ENCODE peak calls at places on chromosome 7, in four cellular contexts. One of them, this sample, is unnamed.

GRCh38 chr7:158101821-158102450 is 485.7 kb downstream of the PTPRN2 start:
- DNase-seq in astrocyte: no peak
- DNase-seq in CD4-positive, CD25-positive, alpha-beta regulatory T cell: no peak
- DNase-seq in Caco-2: peak; percentile 18
- DNase-seq in this sample: no peak

GRCh38 chr7:84613411-84613810 is 418.8 kb upstream of the SEMA3A start:
- DNase-seq in CD4-positive, CD25-positive, alpha-beta regulatory T cell: no peak
- DNase-seq in Caco-2: no peak
- DNase-seq in astrocyte: no peak
- DNase-seq in this sample: no peak

GRCh38 chr7:86559096-86559495 is 84.6 kb upstream of the GRM3 start:
- DNase-seq in Caco-2: no peak
- DNase-seq in CD4-positive, CD25-positive, alpha-beta regulatory T cell: no peak
- DNase-seq in astrocyte: no peak
- DNase-seq in this sample: no peak

GRCh38 chr7:7962851-7963250 is 5.7 kb upstream of the GLCCI1 start:
- DNase-seq in Caco-2: no peak
- DNase-seq in astrocyte: peak; percentile 35
- DNase-seq in CD4-positive, CD25-positive, alpha-beta regulatory T cell: no peak
- DNase-seq in this sample: peak; percentile 53

GRCh38 chr7:134787064-134787463 is 7.6 kb downstream of the CALD1 start:
- DNase-seq in Caco-2: no peak
- DNase-seq in CD4-positive, CD25-positive, alpha-beta regulatory T cell: no peak
- DNase-seq in astrocyte: no peak
- DNase-seq in this sample: peak; percentile 33

GRCh38 chr7:142909921-142910521 is 23.5 kb downstream of the TRPV5 start:
- DNase-seq in CD4-positive, CD25-positive, alpha-beta regulatory T cell: no peak
- DNase-seq in astrocyte: peak; percentile 17
- DNase-seq in Caco-2: no peak
- DNase-seq in this sample: no peak

GRCh38 chr7:48742046-48742445 is 182.3 kb upstream of the CDC14C start:
- DNase-seq in CD4-positive, CD25-positive, alpha-beta regulatory T cell: no peak
- DNase-seq in Caco-2: no peak
- DNase-seq in astrocyte: no peak
- DNase-seq in this sample: no peak

GRCh38 chr7:32890010-32890552 is 1.5 kb downstream of the KBTBD2 start:
- DNase-seq in astrocyte: peak; percentile 21
- DNase-seq in CD4-positive, CD25-positive, alpha-beta regulatory T cell: no peak
- DNase-seq in Caco-2: peak; percentile 54
- DNase-seq in this sample: peak; percentile 72

GRCh38 chr7:28847176-28847575 is 111.0 kb downstream of the TRIL start:
- DNase-seq in CD4-positive, CD25-positive, alpha-beta regulatory T cell: no peak
- DNase-seq in astrocyte: no peak
- DNase-seq in Caco-2: no peak
- DNase-seq in this sample: no peak

GRCh38 chr7:73918926-73919693 is 58.2 kb downstream of the TMEM270 start:
- DNase-seq in CD4-positive, CD25-positive, alpha-beta regulatory T cell: no peak
- DNase-seq in astrocyte: no peak
- DNase-seq in Caco-2: no peak
- DNase-seq in this sample: no peak

GRCh38 chr7:132412435-132412834 is 163.8 kb downstream of the PLXNA4 start:
- DNase-seq in astrocyte: no peak
- DNase-seq in Caco-2: no peak
- DNase-seq in CD4-positive, CD25-positive, alpha-beta regulatory T cell: no peak
- DNase-seq in this sample: no peak

GRCh38 chr7:138957217-138957616 is 24.0 kb downstream of the KIAA1549 start:
- DNase-seq in Caco-2: no peak
- DNase-seq in CD4-positive, CD25-positive, alpha-beta regulatory T cell: no peak
- DNase-seq in astrocyte: no peak
- DNase-seq in this sample: no peak

GRCh38 chr7:1893451-1893850 is 223.4 kb downstream of the ELFN1 start:
- DNase-seq in CD4-positive, CD25-positive, alpha-beta regulatory T cell: no peak
- DNase-seq in astrocyte: no peak
- DNase-seq in Caco-2: no peak
- DNase-seq in this sample: no peak

GRCh38 chr7:93836111-93836510 is 54.4 kb downstream of the TFPI2 start:
- DNase-seq in astrocyte: no peak
- DNase-seq in CD4-positive, CD25-positive, alpha-beta regulatory T cell: no peak
- DNase-seq in Caco-2: no peak
- DNase-seq in this sample: peak; percentile 81

GRCh38 chr7:24981544-24981951 is 1.6 kb upstream of the OSBPL3 start:
- DNase-seq in Caco-2: peak; percentile 70
- DNase-seq in astrocyte: peak; percentile 70
- DNase-seq in CD4-positive, CD25-positive, alpha-beta regulatory T cell: peak; percentile 29
- DNase-seq in this sample: peak; percentile 78

GRCh38 chr7:98879198-98879988 is 1.1 kb downstream of the TRRAP start:
- DNase-seq in Caco-2: no peak
- DNase-seq in CD4-positive, CD25-positive, alpha-beta regulatory T cell: peak; percentile 56
- DNase-seq in astrocyte: no peak
- DNase-seq in this sample: peak; percentile 27

GRCh38 chr7:112951070-112951469 is 135.6 kb downstream of the GPR85 start:
- DNase-seq in astrocyte: no peak
- DNase-seq in CD4-positive, CD25-positive, alpha-beta regulatory T cell: no peak
- DNase-seq in Caco-2: no peak
- DNase-seq in this sample: no peak

GRCh38 chr7:28975987-28976386 is 17.9 kb upstream of the TRIL start:
- DNase-seq in astrocyte: no peak
- DNase-seq in Caco-2: no peak
- DNase-seq in CD4-positive, CD25-positive, alpha-beta regulatory T cell: no peak
- DNase-seq in this sample: no peak

GRCh38 chr7:150515752-150516151 is 1.1 kb downstream of the GIMAP7 start:
- DNase-seq in Caco-2: no peak
- DNase-seq in astrocyte: no peak
- DNase-seq in CD4-positive, CD25-positive, alpha-beta regulatory T cell: no peak
- DNase-seq in this sample: no peak

GRCh38 chr7:100674441-100675407 is 1.2 kb downstream of the GNB2 start:
- DNase-seq in CD4-positive, CD25-positive, alpha-beta regulatory T cell: no peak
- DNase-seq in astrocyte: no peak
- DNase-seq in Caco-2: peak; percentile 35
- DNase-seq in this sample: peak; percentile 61

GRCh38 chr7:90749262-90749661 is 153.1 kb downstream of the CDK14 start:
- DNase-seq in CD4-positive, CD25-positive, alpha-beta regulatory T cell: no peak
- DNase-seq in astrocyte: no peak
- DNase-seq in Caco-2: no peak
- DNase-seq in this sample: no peak

GRCh38 chr7:54615545-54615944 is 73.4 kb downstream of the VSTM2A start:
- DNase-seq in Caco-2: no peak
- DNase-seq in CD4-positive, CD25-positive, alpha-beta regulatory T cell: no peak
- DNase-seq in astrocyte: peak; percentile 22
- DNase-seq in this sample: no peak

GRCh38 chr7:143878884-143879283 is 23.1 kb downstream of the TCAF1 start:
- DNase-seq in CD4-positive, CD25-positive, alpha-beta regulatory T cell: no peak
- DNase-seq in Caco-2: no peak
- DNase-seq in astrocyte: no peak
- DNase-seq in this sample: no peak

GRCh38 chr7:130142654-130143333 is 62.4 kb downstream of the TMEM209 start:
- DNase-seq in astrocyte: no peak
- DNase-seq in Caco-2: no peak
- DNase-seq in CD4-positive, CD25-positive, alpha-beta regulatory T cell: no peak
- DNase-seq in this sample: no peak

GRCh38 chr7:1931248-1931950 is 261.3 kb downstream of the ELFN1 start:
- DNase-seq in astrocyte: peak; percentile 70
- DNase-seq in Caco-2: no peak
- DNase-seq in CD4-positive, CD25-positive, alpha-beta regulatory T cell: no peak
- DNase-seq in this sample: peak; percentile 14

GRCh38 chr7:144835166-144835611 is 664 bp downstream of the TPK1 start:
- DNase-seq in CD4-positive, CD25-positive, alpha-beta regulatory T cell: peak; percentile 23
- DNase-seq in astrocyte: peak; percentile 52
- DNase-seq in Caco-2: peak; percentile 46
- DNase-seq in this sample: peak; percentile 55

GRCh38 chr7:1555813-1556540 is at the start of gene TMEM184A:
- DNase-seq in CD4-positive, CD25-positive, alpha-beta regulatory T cell: peak; percentile 27
- DNase-seq in Caco-2: peak; percentile 86
- DNase-seq in astrocyte: no peak
- DNase-seq in this sample: no peak

GRCh38 chr7:103866919-103867318 is 122.5 kb downstream of the RELN start:
- DNase-seq in CD4-positive, CD25-positive, alpha-beta regulatory T cell: no peak
- DNase-seq in astrocyte: no peak
- DNase-seq in Caco-2: no peak
- DNase-seq in this sample: no peak

GRCh38 chr7:4188646-4189045 is 493.4 kb upstream of the FOXK1 start:
- DNase-seq in astrocyte: peak; percentile 12
- DNase-seq in CD4-positive, CD25-positive, alpha-beta regulatory T cell: no peak
- DNase-seq in Caco-2: no peak
- DNase-seq in this sample: no peak

GRCh38 chr7:4191046-4191445 is 491.0 kb upstream of the FOXK1 start:
- DNase-seq in astrocyte: no peak
- DNase-seq in Caco-2: no peak
- DNase-seq in CD4-positive, CD25-positive, alpha-beta regulatory T cell: no peak
- DNase-seq in this sample: no peak

GRCh38 chr7:4191525-4191924 is 490.6 kb upstream of the FOXK1 start:
- DNase-seq in CD4-positive, CD25-positive, alpha-beta regulatory T cell: no peak
- DNase-seq in Caco-2: no peak
- DNase-seq in astrocyte: no peak
- DNase-seq in this sample: no peak

GRCh38 chr7:4190021-4190981 is 491.8 kb upstream of the FOXK1 start:
- DNase-seq in CD4-positive, CD25-positive, alpha-beta regulatory T cell: no peak
- DNase-seq in astrocyte: no peak
- DNase-seq in Caco-2: no peak
- DNase-seq in this sample: no peak

DNA sequence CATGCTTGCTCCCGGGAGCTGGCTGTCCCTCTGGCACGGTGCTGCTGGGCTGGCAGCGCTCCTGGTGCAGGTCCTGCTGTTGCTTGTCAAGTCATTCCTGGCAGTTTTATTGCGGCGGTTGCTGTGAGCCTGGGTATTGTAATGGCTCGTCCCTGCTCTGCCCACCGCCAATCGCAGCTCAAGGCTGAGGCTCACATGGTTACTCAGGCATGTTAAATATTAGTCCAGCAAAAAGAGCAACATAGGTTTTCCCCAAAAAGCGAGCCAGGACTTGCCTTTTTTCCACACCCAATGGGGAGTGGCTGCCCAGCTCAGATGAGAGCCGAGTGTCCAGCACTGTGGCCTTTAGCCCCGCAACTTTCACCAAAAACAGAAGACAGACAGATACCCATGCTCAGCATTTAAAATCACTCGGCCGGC is 492.9 kb upstream of the FOXK1 start:
- DNase-seq in Caco-2: peak; percentile 59
- DNase-seq in CD4-positive, CD25-positive, alpha-beta regulatory T cell: no peak
- DNase-seq in astrocyte: peak; percentile 54
- DNase-seq in this sample: peak; percentile 31
- H3K9me3 ChIP-seq in Caco-2: no peaks in the 10 kb centered on the region
- H3K9me3 ChIP-seq in CD4-positive, CD25-positive, alpha-beta regulatory T cell: no peaks in the 10 kb centered on the region
- H3K9me3 ChIP-seq in astrocyte: no peaks in the 10 kb centered on the region
- H3K9me3 ChIP-seq in this sample: no peaks in the 10 kb centered on the region

GRCh38 chr7:149471289-149471953 is 10.6 kb upstream of the ZNF777 start:
- DNase-seq in CD4-positive, CD25-positive, alpha-beta regulatory T cell: no peak
- DNase-seq in Caco-2: no peak
- DNase-seq in astrocyte: no peak
- DNase-seq in this sample: no peak

GRCh38 chr7:149476791-149477190 is 15.9 kb upstream of the ZNF777 start:
- DNase-seq in Caco-2: no peak
- DNase-seq in CD4-positive, CD25-positive, alpha-beta regulatory T cell: no peak
- DNase-seq in astrocyte: no peak
- DNase-seq in this sample: no peak

GRCh38 chr7:149473251-149473650 is 12.4 kb upstream of the ZNF777 start:
- DNase-seq in astrocyte: no peak
- DNase-seq in CD4-positive, CD25-positive, alpha-beta regulatory T cell: no peak
- DNase-seq in Caco-2: no peak
- DNase-seq in this sample: no peak

GRCh38 chr7:149475121-149476045 is 14.5 kb upstream of the ZNF777 start:
- DNase-seq in Caco-2: no peak
- DNase-seq in CD4-positive, CD25-positive, alpha-beta regulatory T cell: no peak
- DNase-seq in astrocyte: no peak
- DNase-seq in this sample: no peak

DNA sequence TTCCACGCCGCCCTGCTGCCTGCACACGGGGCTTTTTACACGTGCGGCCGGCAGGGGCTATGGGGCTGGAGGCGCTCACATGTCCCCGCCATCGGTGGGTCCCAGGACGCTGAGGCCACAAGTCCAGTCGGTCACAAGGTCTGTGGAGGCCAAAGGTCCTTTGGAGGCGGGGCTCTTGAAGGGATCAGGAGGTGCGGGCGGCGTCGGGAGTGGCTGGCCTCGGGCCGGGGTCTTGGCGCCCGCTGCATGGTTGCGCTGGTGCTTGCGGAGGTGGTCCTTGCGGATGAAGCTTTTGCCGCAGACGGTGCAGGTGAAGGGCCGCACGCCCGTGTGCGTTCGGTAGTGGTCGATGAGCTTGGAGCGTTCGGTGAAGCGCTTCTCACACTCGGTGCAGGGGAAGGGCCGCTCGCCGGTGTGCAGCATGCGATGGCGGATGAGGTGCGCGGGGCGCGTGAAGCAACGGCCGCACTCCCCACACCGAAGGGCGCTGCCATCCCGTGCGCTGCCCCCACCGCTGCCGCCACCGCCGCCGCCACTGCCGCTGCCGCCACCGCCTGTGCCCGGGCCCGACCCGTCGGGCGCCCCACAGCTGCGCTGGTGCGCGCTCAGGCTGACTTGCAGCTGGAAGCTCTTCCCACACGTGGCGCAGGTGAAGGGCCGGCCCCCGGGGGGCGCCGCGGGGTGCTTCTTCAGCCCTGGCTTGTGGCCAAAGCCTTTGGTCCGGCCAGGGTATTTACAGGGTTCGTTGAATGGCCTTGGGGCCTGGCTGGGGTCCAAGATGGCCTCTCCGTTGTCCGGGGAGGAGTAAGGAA is 13.7 kb upstream of the ZNF777 start:
- DNase-seq in Caco-2: no peak
- DNase-seq in CD4-positive, CD25-positive, alpha-beta regulatory T cell: no peak
- DNase-seq in astrocyte: no peak
- DNase-seq in this sample: no peak
- H3K36me3 ChIP-seq in Caco-2: peaks cover 8% of the 10 kb centered on the region
- H3K36me3 ChIP-seq in CD4-positive, CD25-positive, alpha-beta regulatory T cell: peaks cover 46% of the 10 kb centered on the region
- H3K36me3 ChIP-seq in astrocyte: peaks cover 18% of the 10 kb centered on the region
- H3K36me3 ChIP-seq in this sample: peaks cover 73% of the 10 kb centered on the region

GRCh38 chr7:65749039-65749438 is 123.8 kb upstream of the VKORC1L1 start:
- DNase-seq in Caco-2: no peak
- DNase-seq in astrocyte: no peak
- DNase-seq in CD4-positive, CD25-positive, alpha-beta regulatory T cell: no peak
- DNase-seq in this sample: no peak

GRCh38 chr7:65750511-65751344 is 122.1 kb upstream of the VKORC1L1 start:
- DNase-seq in CD4-positive, CD25-positive, alpha-beta regulatory T cell: peak; percentile 84
- DNase-seq in Caco-2: peak; percentile 90
- DNase-seq in astrocyte: peak; percentile 78
- DNase-seq in this sample: peak; percentile 98

GRCh38 chr7:65746398-65746669 is 126.5 kb upstream of the VKORC1L1 start:
- DNase-seq in CD4-positive, CD25-positive, alpha-beta regulatory T cell: no peak
- DNase-seq in astrocyte: peak; percentile 29
- DNase-seq in Caco-2: no peak
- DNase-seq in this sample: no peak

GRCh38 chr7:65749518-65749917 is 123.4 kb upstream of the VKORC1L1 start:
- DNase-seq in CD4-positive, CD25-positive, alpha-beta regulatory T cell: no peak
- DNase-seq in astrocyte: no peak
- DNase-seq in Caco-2: no peak
- DNase-seq in this sample: no peak
- H3K4me3 ChIP-seq in CD4-positive, CD25-positive, alpha-beta regulatory T cell: no peak overlapping the region
- H3K4me3 ChIP-seq in astrocyte: no peak overlapping the region
- H3K4me3 ChIP-seq in Caco-2: no peak overlapping the region
- H3K4me3 ChIP-seq in this sample: peak overlapping the region; percentile 93

DNA sequence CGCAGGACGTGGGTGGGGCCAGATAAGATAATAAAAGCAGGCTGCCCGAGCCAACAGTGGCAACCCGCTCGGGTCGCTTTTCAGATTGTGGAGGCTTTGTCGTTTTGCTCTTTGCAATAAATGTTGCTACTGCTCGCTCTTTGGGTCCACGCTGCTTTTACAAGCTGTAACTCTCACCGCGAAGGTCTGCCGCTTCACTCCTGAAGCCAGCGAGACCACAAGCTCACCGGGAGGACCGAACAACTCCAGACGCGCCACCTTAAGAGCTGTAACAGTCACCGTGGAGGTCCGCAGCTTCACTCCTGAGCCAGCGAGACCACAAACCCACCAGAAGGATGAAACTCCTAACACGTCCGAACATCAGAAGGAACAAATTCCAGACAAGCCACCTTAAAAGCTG is 286.6 kb upstream of the MAGI2 start:
- DNase-seq in Caco-2: no peak
- DNase-seq in CD4-positive, CD25-positive, alpha-beta regulatory T cell: no peak
- DNase-seq in astrocyte: no peak
- DNase-seq in this sample: no peak
- H3K9me3 ChIP-seq in Caco-2: no peaks in the 10 kb centered on the region
- H3K9me3 ChIP-seq in CD4-positive, CD25-positive, alpha-beta regulatory T cell: no peaks in the 10 kb centered on the region
- H3K9me3 ChIP-seq in astrocyte: no peaks in the 10 kb centered on the region
- H3K9me3 ChIP-seq in this sample: no peaks in the 10 kb centered on the region